ENCODE peak calls at places on chromosomes 12 and 14, in eight cellular contexts. L, R, S, C, U, N, Y and B are unnamed samples.

GRCh38 chr12:124603910-124604775 is 36.7 kb upstream of the NCOR2 start:
- DNase-seq in L (no peak), R (no peak), S (no peak), C (no peak), U (no peak), N (peak), Y (no peak), B (no peak)

GRCh38 chr12:109053382-109054123 is 1.2 kb downstream of the USP30 start:
- DNase-seq in L (peak), R (no peak), S (peak), C (no peak), U (no peak), N (no peak), Y (no peak), B (peak)

GRCh38 chr12:87953257-87953860 is 75.8 kb downstream of the C12orf50 start:
- DNase-seq in L (peak), R (no peak), S (peak), C (peak), U (no peak), N (peak), Y (peak), B (peak)

GRCh38 chr12:14211829-14212455 is 153.5 kb upstream of the ATF7IP start:
- DNase-seq in L (no peak), R (no peak), S (no peak), C (no peak), U (no peak), N (no peak), Y (no peak), B (no peak)

GRCh38 chr14:99374964-99375363 is 103.0 kb upstream of the BCL11B start:
- DNase-seq in L (no peak), R (peak), S (no peak), C (no peak), U (no peak), N (no peak), Y (no peak), B (no peak)

GRCh38 chr14:55609681-55610080 is 29.7 kb downstream of the KTN1 start:
- DNase-seq in L (no peak), R (no peak), S (no peak), C (no peak), U (no peak), N (peak), Y (peak), B (no peak)

GRCh38 chr14:29710015-29710414 is 217.6 kb downstream of the PRKD1 start:
- DNase-seq in L (no peak), R (no peak), S (no peak), C (no peak), U (no peak), N (peak), Y (peak), B (no peak)

GRCh38 chr14:60323199-60323891 is 74.3 kb downstream of the PPM1A start:
- DNase-seq in L (no peak), R (no peak), S (no peak), C (no peak), U (no peak), N (no peak), Y (no peak), B (no peak)

GRCh38 chr12:112977641-112978040 is 678 bp upstream of the OAS2 start:
- DNase-seq in L (no peak), R (no peak), S (peak), C (no peak), U (no peak), N (peak), Y (no peak), B (peak)

GRCh38 chr12:30806989-30807694 is 52.4 kb upstream of the CAPRIN2 start:
- DNase-seq in L (peak), R (no peak), S (peak), C (no peak), U (no peak), N (peak), Y (peak), B (no peak)

GRCh38 chr12:21476949-21477348 is 24.5 kb downstream of the RECQL start:
- DNase-seq in L (no peak), R (no peak), S (no peak), C (peak), U (no peak), N (peak), Y (peak), B (no peak)

GRCh38 chr12:19978193-19978592 is 390.1 kb upstream of the PDE3A start:
- DNase-seq in L (no peak), R (no peak), S (no peak), C (peak), U (no peak), N (peak), Y (peak), B (no peak)

GRCh38 chr12:93624595-93625294 is 52.3 kb downstream of the SOCS2 start:
- DNase-seq in L (peak), R (no peak), S (peak), C (peak), U (no peak), N (peak), Y (peak), B (peak)

GRCh38 chr14:37143500-37143874 is 28.9 kb downstream of the SLC25A21 start:
- DNase-seq in L (no peak), R (no peak), S (no peak), C (no peak), U (no peak), N (no peak), Y (no peak), B (no peak)

GRCh38 chr14:57169901-57170300 is 98.8 kb downstream of the EXOC5 start:
- DNase-seq in L (no peak), R (no peak), S (no peak), C (no peak), U (no peak), N (no peak), Y (no peak), B (no peak)

GRCh38 chr14:100623557-100623956 is 36.3 kb upstream of the BEGAIN start:
- DNase-seq in L (no peak), R (no peak), S (no peak), C (no peak), U (no peak), N (no peak), Y (no peak), B (no peak)

GRCh38 chr12:84551373-84551772 is 361.2 kb downstream of the SLC6A15 start:
- DNase-seq in L (no peak), R (no peak), S (no peak), C (no peak), U (no peak), N (no peak), Y (no peak), B (no peak)

GRCh38 chr12:50620050-50620974 is 115.5 kb downstream of the DIP2B start:
- DNase-seq in L (no peak), R (no peak), S (no peak), C (no peak), U (no peak), N (peak), Y (peak), B (no peak)

GRCh38 chr14:51455041-51455835 is 196.5 kb upstream of the FRMD6 start:
- DNase-seq in L (no peak), R (no peak), S (no peak), C (no peak), U (no peak), N (no peak), Y (no peak), B (no peak)

GRCh38 chr14:53828820-53829219 is 127.8 kb downstream of the BMP4 start:
- DNase-seq in L (no peak), R (no peak), S (no peak), C (no peak), U (no peak), N (no peak), Y (no peak), B (no peak)

GRCh38 chr14:36971263-36971855 is 201.0 kb downstream of the SLC25A21 start:
- DNase-seq in L (no peak), R (no peak), S (no peak), C (no peak), U (no peak), N (no peak), Y (no peak), B (no peak)

GRCh38 chr14:94041551-94042346 is 15.6 kb downstream of the OTUB2 start:
- DNase-seq in L (no peak), R (no peak), S (no peak), C (peak), U (no peak), N (peak), Y (peak), B (no peak)

GRCh38 chr14:105867961-105868599 is 341.7 kb downstream of the TMEM121 start:
- DNase-seq in L (no peak), R (no peak), S (no peak), C (no peak), U (peak), N (no peak), Y (no peak), B (no peak)

GRCh38 chr14:99757331-99758070 is 35.7 kb upstream of the EML1 start:
- DNase-seq in L (no peak), R (no peak), S (no peak), C (peak), U (no peak), N (peak), Y (peak), B (no peak)

GRCh38 chr12:57454213-57454565 is 918 bp upstream of the INHBE start:
- DNase-seq in L (no peak), R (no peak), S (no peak), C (no peak), U (no peak), N (no peak), Y (no peak), B (no peak)

GRCh38 chr14:103696466-103697071 is 18.7 kb downstream of the XRCC3 start:
- DNase-seq in L (no peak), R (peak), S (no peak), C (peak), U (peak), N (peak), Y (peak), B (no peak)

GRCh38 chr14:90924618-90925345 is 108.6 kb upstream of the TTC7B start:
- DNase-seq in L (no peak), R (no peak), S (no peak), C (no peak), U (no peak), N (peak), Y (peak), B (no peak)

GRCh38 chr12:92365836-92366235 is 220.2 kb upstream of the BTG1 start:
- DNase-seq in L (no peak), R (no peak), S (no peak), C (no peak), U (no peak), N (no peak), Y (no peak), B (no peak)

GRCh38 chr12:132560831-132561783 is 49.3 kb downstream of the LRCOL1 start:
- DNase-seq in L (peak), R (no peak), S (peak), C (peak), U (peak), N (peak), Y (peak), B (peak)

GRCh38 chr14:30194769-30195168 is 267.1 kb upstream of the PRKD1 start:
- DNase-seq in L (no peak), R (no peak), S (no peak), C (peak), U (no peak), N (peak), Y (peak), B (no peak)

GRCh38 chr12:49040364-49040855 is 20.2 kb downstream of the KMT2D start:
- DNase-seq in L (no peak), R (no peak), S (no peak), C (no peak), U (no peak), N (no peak), Y (no peak), B (no peak)

GRCh38 chr14:96245710-96246534 is 10.1 kb upstream of the BDKRB1 start:
- DNase-seq in L (no peak), R (no peak), S (no peak), C (no peak), U (no peak), N (peak), Y (no peak), B (no peak)

GRCh38 chr12:111578971-111579340 is 20.2 kb downstream of the ATXN2 start:
- DNase-seq in L (no peak), R (no peak), S (no peak), C (no peak), U (no peak), N (no peak), Y (no peak), B (no peak)

GRCh38 chr12:48998497-48999353 is 450 bp downstream of the DDN start:
- DNase-seq in L (peak), R (no peak), S (peak), C (no peak), U (no peak), N (no peak), Y (no peak), B (peak)

GRCh38 chr14:29925736-29926135 is 1.9 kb downstream of the PRKD1 start:
- DNase-seq in L (no peak), R (no peak), S (no peak), C (no peak), U (no peak), N (peak), Y (peak), B (no peak)

GRCh38 chr12:48936379-48936979 is 11.2 kb upstream of the FKBP11 start:
- DNase-seq in L (peak), R (peak), S (peak), C (peak), U (peak), N (peak), Y (peak), B (peak)

GRCh38 chr12:113007166-113007565 is 28.8 kb downstream of the OAS2 start:
- DNase-seq in L (no peak), R (no peak), S (no peak), C (no peak), U (no peak), N (peak), Y (peak), B (no peak)

GRCh38 chr12:3748620-3749019 is 4.3 kb downstream of the CRACR2A start:
- DNase-seq in L (no peak), R (no peak), S (no peak), C (no peak), U (peak), N (no peak), Y (no peak), B (no peak)

GRCh38 chr12:3750616-3751015 is 2.3 kb downstream of the CRACR2A start:
- DNase-seq in L (no peak), R (no peak), S (no peak), C (no peak), U (peak), N (no peak), Y (no peak), B (no peak)

GRCh38 chr12:3746758-3747157 is 6.2 kb downstream of the CRACR2A start:
- DNase-seq in L (no peak), R (no peak), S (no peak), C (no peak), U (peak), N (no peak), Y (no peak), B (no peak)

GRCh38 chr12:3747543-3747942 is 5.4 kb downstream of the CRACR2A start:
- DNase-seq in L (no peak), R (no peak), S (no peak), C (no peak), U (peak), N (no peak), Y (no peak), B (no peak)

GRCh38 chr12:3747976-3748619 is 4.8 kb downstream of the CRACR2A start:
- DNase-seq in L (no peak), R (no peak), S (no peak), C (no peak), U (peak), N (no peak), Y (no peak), B (no peak)
- TF ChIP-seq CTCF in L (no peak), R (no peak), S (no peak), C (no peak), U (no peak), N (no peak), Y (no peak), B (no peak)

DNA sequence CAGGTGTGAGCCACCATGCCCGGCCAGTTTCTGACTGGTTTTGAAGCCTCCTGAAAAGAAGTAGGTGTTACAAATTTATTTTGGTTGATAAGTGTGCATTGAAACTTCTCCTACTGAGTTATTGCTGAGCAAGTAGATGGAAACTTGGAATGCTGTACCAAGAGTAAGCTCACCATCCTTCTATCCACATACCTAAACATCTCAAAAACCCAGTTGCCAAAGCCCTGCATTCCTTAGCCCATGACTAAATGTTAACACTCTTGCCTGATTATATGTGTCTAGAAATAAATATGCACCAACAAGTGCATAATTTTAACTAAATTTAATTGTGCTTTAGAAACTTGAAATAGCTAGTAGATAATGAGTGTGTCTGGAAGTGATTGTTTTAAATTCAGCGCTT is 357.8 kb downstream of the DUSP6 start:
- DNase-seq in L (no peak), R (no peak), S (no peak), C (no peak), U (no peak), N (peak), Y (no peak), B (no peak)
- TF ChIP-seq CTCF in L (no peak), R (no peak), S (no peak), C (no peak), U (no peak), N (no peak), Y (no peak), B (no peak)

GRCh38 chr12:78002878-78003277 is 172.2 kb downstream of the NAV3 start:
- DNase-seq in L (no peak), R (no peak), S (no peak), C (no peak), U (no peak), N (peak), Y (peak), B (no peak)
- TF ChIP-seq CTCF in L (no peak), R (no peak), S (no peak), C (no peak), U (peak), N (no peak), Y (no peak), B (no peak)

DNA sequence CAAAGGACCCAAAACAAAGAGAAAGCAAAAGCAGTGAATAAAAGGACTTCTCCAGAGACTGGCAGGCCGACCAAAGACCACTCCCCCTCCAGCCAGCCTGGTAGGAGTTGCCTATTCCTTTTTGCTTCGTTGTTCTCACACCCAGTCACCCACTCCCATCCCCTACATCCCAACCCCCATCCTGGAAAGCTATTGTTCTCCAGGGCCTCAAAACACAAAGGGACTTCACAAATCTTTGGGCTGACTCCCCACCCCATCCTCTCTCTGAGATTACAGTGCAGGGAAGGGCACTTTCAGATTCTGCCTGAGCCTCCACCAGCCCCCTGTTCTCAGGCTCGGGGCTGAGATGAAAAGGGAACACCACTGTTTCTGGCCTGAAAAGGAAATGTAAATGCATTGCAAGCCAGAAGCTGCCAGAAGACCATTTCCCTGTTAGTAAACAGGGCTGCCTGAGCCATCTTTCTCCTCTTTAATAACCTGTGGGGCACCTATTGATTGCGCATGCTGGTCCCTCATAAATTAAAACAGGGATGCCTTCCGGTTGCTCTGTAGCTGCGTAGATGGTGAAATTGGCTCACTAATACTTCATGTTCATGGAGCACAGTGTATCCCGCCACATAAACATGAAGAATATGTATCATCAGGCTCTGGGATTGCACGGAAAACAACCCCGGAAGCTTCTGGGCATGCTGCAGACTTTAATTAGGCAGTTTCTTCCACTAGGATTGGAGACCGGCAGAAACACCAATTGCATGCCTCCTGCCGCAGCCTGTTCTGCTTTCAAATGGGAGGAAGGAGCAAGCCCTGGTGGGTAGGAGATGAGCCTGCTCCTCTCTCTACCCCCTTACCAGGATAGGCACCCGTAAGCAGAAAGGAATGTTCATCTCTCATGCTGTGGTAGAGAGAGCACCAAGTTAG is 130.3 kb upstream of the FUT8 start:
- DNase-seq in L (peak), R (no peak), S (peak), C (no peak), U (no peak), N (peak), Y (peak), B (peak)
- TF ChIP-seq CTCF in L (no peak), R (no peak), S (no peak), C (no peak), U (no peak), N (peak), Y (no peak), B (no peak)

DNA sequence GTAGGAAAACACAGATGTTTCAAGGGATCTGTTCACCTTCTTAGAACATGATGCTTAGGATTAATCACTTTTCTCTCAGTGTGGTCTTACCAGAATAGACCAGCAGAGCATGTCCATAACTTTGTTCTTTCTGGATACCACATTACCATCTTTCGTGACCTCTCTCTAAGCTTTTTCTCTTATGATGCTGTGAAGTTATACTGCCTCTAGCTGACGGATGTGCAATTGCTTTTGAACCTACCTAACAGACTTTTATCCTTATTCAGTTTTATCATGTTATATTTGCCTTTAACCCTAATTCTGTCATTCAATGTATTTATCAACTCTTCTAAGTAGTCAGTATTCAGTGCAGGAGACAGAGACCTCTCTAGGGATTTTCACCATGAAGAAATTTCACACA is 246.7 kb downstream of the DACT1 start:
- DNase-seq in L (no peak), R (no peak), S (no peak), C (no peak), U (no peak), N (no peak), Y (no peak), B (no peak)
- TF ChIP-seq CTCF in L (no peak), R (no peak), S (no peak), C (peak), U (peak), N (peak), Y (peak), B (peak)